ENCODE peak calls at places on chromosome 21, in ten cellular contexts. I, E, S, O, Y, M, V, X, Z and K are unnamed samples.
A peak's percentile ranks its signal among the peaks of the same experiment; 100 is the strongest.

GRCh38 chr21:15071012-15071411 is 6.2 kb upstream of the NRIP1 start:
- DNase-seq in I (no peak), E (no peak), S (no peak), O (no peak), Y (no peak), M (no peak), V (no peak), X (no peak), Z (no peak), K (no peak)

GRCh38 chr21:38277501-38278111 is 20.8 kb downstream of the KCNJ15 start:
- DNase-seq in I (no peak), E (no peak), S (peak; percentile 89), O (no peak), Y (peak; percentile 99), M (no peak), V (no peak), X (no peak), Z (peak; percentile 99), K (peak; percentile 90)

GRCh38 chr21:45541221-45542039 is 810 bp downstream of the SLC19A1 start:
- DNase-seq in I (peak; percentile 95), E (no peak), S (peak; percentile 72), O (peak; percentile 83), Y (peak; percentile 47), M (peak; percentile 42), V (peak; percentile 73), X (peak; percentile 67), Z (no peak), K (peak; percentile 77)

GRCh38 chr21:27275294-27275927 is 308.5 kb upstream of the ADAMTS5 start:
- DNase-seq in I (no peak), E (no peak), S (no peak), O (no peak), Y (peak; percentile 88), M (no peak), V (no peak), X (no peak), Z (no peak), K (no peak)

GRCh38 chr21:44418876-44419230 is 36.5 kb upstream of the LRRC3 start:
- DNase-seq in I (no peak), E (no peak), S (no peak), O (no peak), Y (no peak), M (no peak), V (no peak), X (no peak), Z (no peak), K (no peak)

GRCh38 chr21:38661296-38662223 is 144.2 kb upstream of the ETS2 start:
- DNase-seq in I (no peak), E (peak; percentile 58), S (peak; percentile 26), O (peak; percentile 11), Y (peak; percentile 76), M (no peak), V (no peak), X (no peak), Z (no peak), K (no peak)

GRCh38 chr21:40678681-40679284 is 168.2 kb downstream of the DSCAM start:
- DNase-seq in I (no peak), E (no peak), S (no peak), O (no peak), Y (no peak), M (no peak), V (no peak), X (no peak), Z (no peak), K (no peak)

GRCh38 chr21:45724345-45724961 is 80.9 kb downstream of the PCBP3 start:
- DNase-seq in I (no peak), E (no peak), S (no peak), O (no peak), Y (no peak), M (no peak), V (no peak), X (no peak), Z (no peak), K (no peak)

GRCh38 chr21:9759972-9760371 is 761.4 kb upstream of the TPTE start:
- DNase-seq in I (no peak), E (no peak), S (no peak), O (no peak), Y (no peak), M (no peak), V (no peak), X (no peak), Z (no peak), K (no peak)

GRCh38 chr21:46411236-46411635 is 47.5 kb upstream of the DIP2A start:
- DNase-seq in I (no peak), E (peak; percentile 16), S (no peak), O (no peak), Y (no peak), M (no peak), V (no peak), X (no peak), Z (no peak), K (no peak)

GRCh38 chr21:19433623-19434022 is 1030.0 kb upstream of the TMPRSS15 start:
- DNase-seq in I (no peak), E (no peak), S (no peak), O (no peak), Y (no peak), M (no peak), V (no peak), X (no peak), Z (no peak), K (no peak)

GRCh38 chr21:36909901-36910561 is 56.4 kb downstream of the HLCS start:
- DNase-seq in I (no peak), E (no peak), S (no peak), O (peak; percentile 32), Y (peak; percentile 98), M (no peak), V (no peak), X (no peak), Z (peak; percentile 52), K (no peak)

GRCh38 chr21:26977741-26978140 is 10.9 kb upstream of the ADAMTS5 start:
- DNase-seq in I (no peak), E (no peak), S (no peak), O (no peak), Y (no peak), M (no peak), V (no peak), X (no peak), Z (no peak), K (no peak)

GRCh38 chr21:29870814-29871213 is 69.0 kb downstream of the GRIK1 start:
- DNase-seq in I (no peak), E (no peak), S (no peak), O (no peak), Y (no peak), M (no peak), V (no peak), X (no peak), Z (no peak), K (no peak)

GRCh38 chr21:42486120-42486519 is 9.9 kb downstream of the RSPH1 start:
- DNase-seq in I (no peak), E (no peak), S (no peak), O (no peak), Y (no peak), M (no peak), V (no peak), X (no peak), Z (no peak), K (no peak)

GRCh38 chr21:43906585-43907370 is 41.8 kb downstream of the AGPAT3 start:
- DNase-seq in I (no peak), E (no peak), S (no peak), O (no peak), Y (no peak), M (no peak), V (no peak), X (no peak), Z (no peak), K (no peak)

GRCh38 chr21:44527983-44528633 is 11.9 kb downstream of the KRTAP10-1 start:
- DNase-seq in I (no peak), E (no peak), S (peak; percentile 9), O (no peak), Y (no peak), M (no peak), V (no peak), X (peak; percentile 1), Z (no peak), K (peak; percentile 59)

GRCh38 chr21:44895859-44896258 is 22.4 kb upstream of the PTTG1IP start:
- DNase-seq in I (no peak), E (no peak), S (no peak), O (no peak), Y (no peak), M (no peak), V (no peak), X (no peak), Z (no peak), K (no peak)

GRCh38 chr21:34994646-34995631 is 54.2 kb downstream of the RUNX1 start:
- DNase-seq in I (no peak), E (no peak), S (peak; percentile 49), O (no peak), Y (no peak), M (no peak), V (no peak), X (no peak), Z (no peak), K (no peak)

GRCh38 chr21:45577806-45578801 is 35.9 kb upstream of the SLC19A1 start:
- DNase-seq in I (peak; percentile 25), E (no peak), S (no peak), O (no peak), Y (no peak), M (no peak), V (peak; percentile 61), X (no peak), Z (no peak), K (no peak)

GRCh38 chr21:25409992-25410391 is 197.3 kb downstream of the MRPL39 start:
- DNase-seq in I (no peak), E (no peak), S (no peak), O (no peak), Y (no peak), M (no peak), V (no peak), X (no peak), Z (no peak), K (no peak)

GRCh38 chr21:15729346-15729673 is 472 bp upstream of the USP25 start:
- DNase-seq in I (no peak), E (no peak), S (no peak), O (no peak), Y (peak; percentile 25), M (no peak), V (no peak), X (no peak), Z (no peak), K (no peak)

GRCh38 chr21:43188712-43189151 is 19.9 kb downstream of the CRYAA start:
- DNase-seq in I (no peak), E (no peak), S (peak; percentile 57), O (no peak), Y (no peak), M (no peak), V (peak; percentile 60), X (no peak), Z (no peak), K (peak; percentile 52)

GRCh38 chr21:14880922-14881321 is 183.9 kb downstream of the NRIP1 start:
- DNase-seq in I (no peak), E (no peak), S (no peak), O (no peak), Y (peak; percentile 73), M (no peak), V (no peak), X (no peak), Z (no peak), K (no peak)

GRCh38 chr21:37253991-37254390 is 13.1 kb downstream of the VPS26C start:
- DNase-seq in I (no peak), E (no peak), S (no peak), O (no peak), Y (no peak), M (no peak), V (no peak), X (no peak), Z (no peak), K (no peak)

GRCh38 chr21:36229181-36229580 is 72.6 kb downstream of the DOP1B start:
- DNase-seq in I (no peak), E (no peak), S (no peak), O (no peak), Y (no peak), M (no peak), V (no peak), X (no peak), Z (no peak), K (no peak)

GRCh38 chr21:44443891-44444285 is 11.4 kb upstream of the LRRC3 start:
- DNase-seq in I (no peak), E (no peak), S (no peak), O (no peak), Y (no peak), M (no peak), V (no peak), X (no peak), Z (no peak), K (peak; percentile 46)

GRCh38 chr21:36127250-36127904 is 7.5 kb upstream of the CBR3 start:
- DNase-seq in I (no peak), E (no peak), S (no peak), O (no peak), Y (no peak), M (no peak), V (no peak), X (no peak), Z (no peak), K (no peak)